ENCODE peak calls at places on chromosome 2, in four cellular contexts. S is HCT116, Z is vagina, K is endodermal cell. E is an unnamed sample. For H3K4me1, the result is how much of the 10 kb centered on the place peaks cover.

GRCh38 chr2:113010088-113010487 is 4.8 kb downstream of the IL36A start:
- DNase-seq in Z (no peak), K (no peak), S (no peak), E (no peak)

GRCh38 chr2:158716091-158716815 is 78.9 kb upstream of the DAPL1 start:
- DNase-seq in S (no peak), K (no peak), Z (peak), E (no peak)

GRCh38 chr2:156366747-156367146 is 34.2 kb upstream of the NR4A2 start:
- DNase-seq in S (no peak), Z (no peak), K (no peak), E (no peak)

GRCh38 chr2:232321156-232321816 is 57.3 kb upstream of the ALPP start:
- DNase-seq in Z (no peak), K (peak), S (no peak), E (no peak)

GRCh38 chr2:80591233-80591632 is 286.7 kb upstream of the LRRTM1 start:
- DNase-seq in S (no peak), Z (no peak), K (no peak), E (no peak)

GRCh38 chr2:191262436-191262835 is 17.2 kb downstream of the MYO1B start:
- DNase-seq in S (no peak), K (no peak), Z (no peak), E (no peak)

GRCh38 chr2:233051241-233052149 is 8.6 kb upstream of the INPP5D start:
- DNase-seq in K (peak), S (no peak), Z (no peak), E (no peak)

GRCh38 chr2:48954311-48954710 is 198.8 kb upstream of the LHCGR start:
- DNase-seq in K (no peak), S (no peak), Z (no peak), E (no peak)

GRCh38 chr2:54331095-54331835 is 75.2 kb upstream of the TSPYL6 start:
- DNase-seq in Z (no peak), K (peak), S (no peak), E (no peak)

GRCh38 chr2:141341444-141341843 is 789.4 kb downstream of the LRP1B start:
- DNase-seq in Z (no peak), K (no peak), S (no peak), E (no peak)

GRCh38 chr2:129885735-129886134 is 93.7 kb upstream of the RAB6C start:
- DNase-seq in S (no peak), Z (no peak), K (peak), E (no peak)

GRCh38 chr2:238922435-238922834 is 74.5 kb downstream of the TWIST2 start:
- DNase-seq in S (no peak), Z (no peak), K (no peak), E (no peak)

GRCh38 chr2:221629478-221629877 is 57.4 kb upstream of the EPHA4 start:
- DNase-seq in Z (no peak), S (peak), K (no peak), E (no peak)

GRCh38 chr2:219358170-219359075 is 25.9 kb upstream of the RESP18 start:
- DNase-seq in Z (no peak), K (peak), S (no peak), E (no peak)

GRCh38 chr2:12554235-12555011 is 162.3 kb upstream of the TRIB2 start:
- DNase-seq in S (no peak), Z (no peak), K (no peak), E (no peak)

GRCh38 chr2:239506101-239506808 is 105.4 kb upstream of the HDAC4 start:
- DNase-seq in Z (no peak), S (no peak), K (peak), E (no peak)

GRCh38 chr2:204695506-204695905 is 150.2 kb downstream of the PARD3B start:
- DNase-seq in K (no peak), S (no peak), Z (no peak), E (no peak)

GRCh38 chr2:219218279-219219112 is at the start of gene ABCB6:
- DNase-seq in Z (no peak), K (peak), S (peak), E (peak)

GRCh38 chr2:113850687-113851086 is 39.2 kb upstream of the ACTR3 start:
- DNase-seq in S (no peak), K (no peak), Z (no peak), E (no peak)

GRCh38 chr2:172855588-172855987 is 119.9 kb downstream of the RAPGEF4 start:
- DNase-seq in S (no peak), Z (no peak), K (no peak), E (no peak)

GRCh38 chr2:37809525-37809924 is 115.6 kb upstream of the RMDN2 start:
- DNase-seq in Z (no peak), S (peak), K (peak), E (no peak)

GRCh38 chr2:202278944-202279343 is 13.4 kb downstream of the NOP58 start:
- DNase-seq in K (no peak), Z (no peak), S (no peak), E (no peak)

GRCh38 chr2:221502270-221502973 is 69.7 kb downstream of the EPHA4 start:
- DNase-seq in S (no peak), K (no peak), Z (no peak), E (no peak)

GRCh38 chr2:32775954-32776353 is 148.1 kb downstream of the TTC27 start:
- DNase-seq in K (no peak), S (no peak), Z (no peak), E (no peak)

GRCh38 chr2:51846796-51847195 is 814.9 kb upstream of the NRXN1 start:
- DNase-seq in Z (no peak), S (no peak), K (no peak), E (no peak)

GRCh38 chr2:2648094-2648493 is 317.0 kb upstream of the MYT1L start:
- DNase-seq in K (no peak), S (no peak), Z (no peak), E (no peak)

GRCh38 chr2:51723716-51724115 is 691.8 kb upstream of the NRXN1 start:
- DNase-seq in K (no peak), S (no peak), Z (no peak), E (no peak)

GRCh38 chr2:42931818-42932195 is 139.4 kb upstream of the HAAO start:
- DNase-seq in Z (no peak), K (no peak), S (no peak), E (no peak)

GRCh38 chr2:42934568-42935258 is 142.3 kb upstream of the HAAO start:
- DNase-seq in K (no peak), S (no peak), Z (no peak), E (no peak)

GRCh38 chr2:42931147-42931817 is 138.9 kb upstream of the HAAO start:
- DNase-seq in S (no peak), Z (no peak), K (peak), E (no peak)

GRCh38 chr2:42933824-42934254 is 141.5 kb upstream of the HAAO start:
- DNase-seq in S (no peak), K (no peak), Z (no peak), E (no peak)

GRCh38 chr2:42932271-42933151 is 140.1 kb upstream of the HAAO start:
- DNase-seq in K (no peak), S (no peak), Z (no peak), E (no peak)
- H3K4me1 ChIP-seq in K (under half), S (under half), Z (half or more), E (under half)

DNA sequence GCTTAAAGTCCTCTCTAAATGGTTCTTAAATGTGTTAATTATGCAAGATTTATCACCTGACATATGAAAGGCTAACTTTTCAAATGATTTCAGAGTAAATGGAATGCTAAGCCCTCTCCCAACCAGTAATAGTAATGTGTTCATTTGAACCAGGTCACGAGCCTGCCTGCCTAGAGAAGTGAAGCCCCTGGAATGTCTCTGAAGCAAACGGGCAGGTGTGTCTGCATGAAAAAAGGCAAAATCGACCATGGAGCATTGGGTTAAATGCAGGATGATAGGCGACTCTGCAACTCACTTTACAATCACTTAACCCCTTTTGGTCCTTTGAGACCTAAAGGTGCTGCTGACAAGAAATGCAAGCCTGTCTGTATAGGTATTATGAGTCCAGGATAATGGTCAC is 798.4 kb upstream of the ACVR2A start:
- DNase-seq in S (no peak), Z (no peak), K (no peak), E (no peak)
- H3K4me1 ChIP-seq in S (under half), Z (under half), K (under half), E (under half)

DNA sequence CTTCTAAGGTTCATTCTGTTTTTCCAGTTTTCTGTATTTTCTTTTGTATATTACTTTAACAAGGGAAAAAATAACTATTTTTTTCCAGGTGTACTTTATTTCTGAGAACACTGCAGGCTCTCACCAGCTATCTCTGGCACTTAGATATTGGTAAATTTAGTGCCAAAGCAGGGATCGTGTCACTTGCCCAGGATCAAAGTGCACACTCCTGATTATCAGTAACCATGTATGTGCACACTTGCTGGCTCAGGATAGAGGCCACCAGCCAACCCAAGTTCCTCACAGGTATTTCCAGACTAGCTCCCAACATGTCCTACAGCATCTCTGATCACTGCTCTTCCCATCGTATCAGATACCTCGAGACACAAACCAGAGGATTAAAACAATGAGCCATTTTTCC is 5.8 kb upstream of the FZD5 start:
- DNase-seq in Z (no peak), K (peak), S (no peak), E (no peak)
- H3K4me1 ChIP-seq in Z (under half), K (under half), S (under half), E (under half)

DNA sequence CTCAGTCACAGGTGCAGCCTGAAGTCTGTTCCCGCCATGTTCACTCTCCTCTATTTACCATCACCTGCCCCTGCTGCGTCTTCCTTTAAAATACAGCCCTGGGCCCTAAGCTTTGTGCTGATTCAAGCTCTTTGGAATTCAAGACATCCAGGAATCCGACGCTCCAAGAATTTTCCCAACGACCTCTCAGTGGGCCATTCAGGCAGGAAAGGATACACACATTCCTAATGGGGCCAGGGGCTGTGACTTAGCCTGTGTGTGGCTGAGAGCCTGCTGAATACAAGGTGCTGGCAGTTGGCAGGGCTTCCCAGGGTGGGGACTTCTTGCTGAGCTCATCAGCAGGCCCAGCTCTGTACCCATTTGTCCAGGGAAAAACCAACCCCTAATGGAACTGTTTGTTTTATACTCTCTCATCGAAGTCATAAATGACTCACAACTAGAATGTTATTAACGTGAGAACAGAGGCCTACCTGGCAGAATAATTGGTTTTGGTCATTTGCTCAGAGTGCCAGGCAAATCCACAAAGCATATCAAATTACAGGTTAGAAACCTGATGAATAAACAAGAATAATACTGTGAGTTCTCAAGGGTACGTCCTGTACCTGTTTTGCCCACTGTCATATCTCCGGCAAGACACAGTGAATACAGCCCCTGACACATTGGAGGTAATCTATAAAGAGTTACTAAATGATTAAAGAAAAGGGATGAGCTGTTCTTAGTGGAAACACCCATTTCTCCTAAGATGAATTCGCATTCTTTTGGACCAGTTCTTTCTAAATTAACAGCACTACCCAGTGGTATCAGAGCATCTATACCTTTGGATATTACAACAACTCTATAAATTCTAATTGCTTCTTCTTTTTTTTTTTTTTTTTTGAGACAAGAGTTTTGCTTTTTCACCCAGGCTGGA is 12.6 kb upstream of the KCMF1 start:
- DNase-seq in S (peak), K (peak), Z (no peak), E (peak)
- H3K4me1 ChIP-seq in S (under half), K (under half), Z (under half), E (under half)

GRCh38 chr2:197499594-197500502 is at the start of the genes HSPD1 and HSPE1:
- DNase-seq in S (peak), K (peak), Z (peak), E (peak)
- H3K4me1 ChIP-seq in S (under half), K (under half), Z (half or more), E (under half)

GRCh38 chr2:24327988-24328387 is 32.3 kb downstream of the ITSN2 start:
- DNase-seq in Z (no peak), S (no peak), K (no peak), E (no peak)

GRCh38 chr2:24329700-24330099 is 30.6 kb downstream of the ITSN2 start:
- DNase-seq in K (no peak), S (no peak), Z (no peak), E (no peak)

GRCh38 chr2:24334245-24334633 is 26.1 kb downstream of the ITSN2 start:
- DNase-seq in K (no peak), S (no peak), Z (no peak), E (no peak)

GRCh38 chr2:24333019-24333540 is 27.3 kb downstream of the ITSN2 start:
- DNase-seq in Z (no peak), S (no peak), K (no peak), E (no peak)

DNA sequence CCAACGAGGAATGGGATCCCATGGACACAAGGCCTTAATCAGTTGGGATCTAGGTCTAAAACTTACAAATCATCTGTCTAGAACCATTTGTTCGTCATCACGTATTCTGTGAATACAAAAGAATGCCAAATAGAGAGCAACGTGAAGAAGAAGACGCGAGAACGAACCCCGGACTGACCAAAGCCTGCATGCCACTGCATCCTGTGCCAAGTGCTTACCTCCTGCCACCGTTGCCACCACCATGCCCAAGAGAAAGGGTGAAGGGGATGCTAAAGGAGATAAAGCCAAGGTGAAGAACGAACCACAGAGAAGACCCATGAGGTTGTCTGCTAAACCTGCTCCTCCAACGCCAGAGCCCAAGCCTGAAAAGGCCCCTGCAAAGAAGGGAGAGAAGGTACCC is 30.2 kb downstream of the ITSN2 start:
- DNase-seq in K (no peak), S (no peak), Z (no peak), E (no peak)
- H3K4me1 ChIP-seq in K (under half), S (under half), Z (under half), E (under half)

GRCh38 chr2:71460056-71460455 is 6.7 kb downstream of the DYSF start:
- DNase-seq in Z (peak), S (no peak), K (no peak), E (no peak)
- H3K4me1 ChIP-seq in Z (under half), S (under half), K (under half), E (under half)

GRCh38 chr2:1602359-1603010 is 141.8 kb downstream of the PXDN start:
- DNase-seq in S (no peak), K (no peak), Z (no peak), E (no peak)
- H3K4me1 ChIP-seq in S (under half), K (under half), Z (under half), E (under half)